ENCODE peak calls at places on chromosome 14, in ten cellular contexts. I is breast epithelium, M is ovary, S is stomach, W is body of pancreas, D is tibial nerve, V is Peyer's patch, Q is HCT116, R is IMR-90, K is heart left ventricle. H is an unnamed sample.
A peak's percentile ranks its signal among the peaks of the same experiment; 100 is the strongest.

GRCh38 chr14:101077511-101078074 is 174.1 kb upstream of the RTL1 start:
- DNase-seq in I (no peak), M (peak; percentile 46), S (peak; percentile 13), W (no peak), D (no peak), V (no peak), Q (no peak), R (peak; percentile 33), K (no peak), H (no peak)

GRCh38 chr14:63182967-63183366 is 21.3 kb upstream of the RHOJ start:
- DNase-seq in I (no peak), M (no peak), S (no peak), W (no peak), D (no peak), V (no peak), Q (no peak), R (no peak), K (no peak), H (no peak)

GRCh38 chr14:93543766-93544165 is 113.0 kb downstream of the UNC79 start:
- DNase-seq in I (no peak), M (no peak), S (no peak), W (no peak), D (no peak), V (no peak), Q (peak; percentile 19), R (peak; percentile 33), K (no peak), H (no peak)

GRCh38 chr14:22847661-22848341 is 11.4 kb downstream of the MMP14 start:
- DNase-seq in I (no peak), M (peak; percentile 57), S (no peak), W (no peak), D (no peak), V (no peak), Q (no peak), R (peak; percentile 84), K (no peak), H (no peak)

GRCh38 chr14:77790566-77791224 is 9.2 kb upstream of the ADCK1 start:
- DNase-seq in I (no peak), M (no peak), S (no peak), W (no peak), D (no peak), V (no peak), Q (no peak), R (no peak), K (no peak), H (no peak)

GRCh38 chr14:51547701-51548100 is 104.0 kb upstream of the FRMD6 start:
- DNase-seq in I (no peak), M (no peak), S (no peak), W (no peak), D (no peak), V (no peak), Q (no peak), R (no peak), K (no peak), H (no peak)

GRCh38 chr14:24177041-24177825 is 5.4 kb downstream of the REC8 start:
- DNase-seq in I (no peak), M (no peak), S (no peak), W (no peak), D (no peak), V (no peak), Q (no peak), R (no peak), K (no peak), H (no peak)

GRCh38 chr14:31596691-31597090 is 35.5 kb downstream of the NUBPL start:
- DNase-seq in I (no peak), M (no peak), S (no peak), W (no peak), D (no peak), V (no peak), Q (no peak), R (peak; percentile 22), K (no peak), H (no peak)

DNA sequence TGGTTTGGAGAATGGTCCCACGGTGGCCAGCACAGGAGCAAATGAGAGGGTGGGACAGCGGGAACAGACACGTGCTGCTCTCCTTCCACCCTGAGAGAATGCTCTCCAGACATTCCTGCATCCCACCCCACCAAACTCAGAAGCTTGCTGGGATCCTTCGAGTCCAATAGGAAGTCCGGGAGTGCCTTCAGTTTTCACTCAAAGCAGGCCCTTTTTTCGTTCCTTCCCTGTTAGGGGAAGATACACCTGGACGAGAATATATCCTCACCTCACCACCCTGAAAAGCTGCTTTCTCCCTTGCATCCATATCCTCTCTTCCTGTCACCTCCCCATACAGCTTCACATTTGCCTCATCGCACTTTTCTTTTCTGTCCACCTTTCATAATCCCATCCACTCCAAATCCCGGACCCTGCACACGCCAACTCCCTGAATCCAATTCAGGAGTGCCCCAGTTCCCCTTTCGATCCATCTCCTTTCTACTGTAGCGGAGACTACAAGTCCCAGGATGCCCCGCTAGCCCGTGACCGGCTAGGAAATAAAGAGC is 2.4 kb downstream of the TMEM253 start:
- DNase-seq in I (no peak), M (no peak), S (no peak), W (no peak), D (no peak), V (no peak), Q (no peak), R (no peak), K (no peak), H (no peak)
- H3K4me1 ChIP-seq in I (peaks cover 8% of the 10 kb centered on the region), M (peaks cover 4% of the 10 kb centered on the region), S (peaks cover 27% of the 10 kb centered on the region), W (peaks cover 51% of the 10 kb centered on the region), D (peaks cover 41% of the 10 kb centered on the region), V (peaks cover 9% of the 10 kb centered on the region), Q (peaks cover 80% of the 10 kb centered on the region), R (peaks cover 6% of the 10 kb centered on the region), K (no peaks in the 10 kb centered on the region), H (peaks cover 41% of the 10 kb centered on the region)

GRCh38 chr14:92513966-92514843 is 624 bp downstream of the RIN3 start:
- DNase-seq in I (no peak), M (peak; percentile 61), S (no peak), W (no peak), D (no peak), V (no peak), Q (no peak), R (peak; percentile 22), K (peak; percentile 74), H (peak; percentile 52)

GRCh38 chr14:92512807-92513203 is 776 bp upstream of the RIN3 start:
- DNase-seq in I (no peak), M (no peak), S (no peak), W (no peak), D (no peak), V (no peak), Q (no peak), R (no peak), K (no peak), H (no peak)

GRCh38 chr14:92511472-92512247 is 1.9 kb upstream of the RIN3 start:
- DNase-seq in I (no peak), M (no peak), S (no peak), W (no peak), D (no peak), V (no peak), Q (peak; percentile 94), R (peak; percentile 95), K (no peak), H (no peak)

GRCh38 chr14:92514844-92515509 is 1.4 kb downstream of the RIN3 start:
- DNase-seq in I (no peak), M (no peak), S (no peak), W (no peak), D (no peak), V (no peak), Q (no peak), R (no peak), K (no peak), H (no peak)

DNA sequence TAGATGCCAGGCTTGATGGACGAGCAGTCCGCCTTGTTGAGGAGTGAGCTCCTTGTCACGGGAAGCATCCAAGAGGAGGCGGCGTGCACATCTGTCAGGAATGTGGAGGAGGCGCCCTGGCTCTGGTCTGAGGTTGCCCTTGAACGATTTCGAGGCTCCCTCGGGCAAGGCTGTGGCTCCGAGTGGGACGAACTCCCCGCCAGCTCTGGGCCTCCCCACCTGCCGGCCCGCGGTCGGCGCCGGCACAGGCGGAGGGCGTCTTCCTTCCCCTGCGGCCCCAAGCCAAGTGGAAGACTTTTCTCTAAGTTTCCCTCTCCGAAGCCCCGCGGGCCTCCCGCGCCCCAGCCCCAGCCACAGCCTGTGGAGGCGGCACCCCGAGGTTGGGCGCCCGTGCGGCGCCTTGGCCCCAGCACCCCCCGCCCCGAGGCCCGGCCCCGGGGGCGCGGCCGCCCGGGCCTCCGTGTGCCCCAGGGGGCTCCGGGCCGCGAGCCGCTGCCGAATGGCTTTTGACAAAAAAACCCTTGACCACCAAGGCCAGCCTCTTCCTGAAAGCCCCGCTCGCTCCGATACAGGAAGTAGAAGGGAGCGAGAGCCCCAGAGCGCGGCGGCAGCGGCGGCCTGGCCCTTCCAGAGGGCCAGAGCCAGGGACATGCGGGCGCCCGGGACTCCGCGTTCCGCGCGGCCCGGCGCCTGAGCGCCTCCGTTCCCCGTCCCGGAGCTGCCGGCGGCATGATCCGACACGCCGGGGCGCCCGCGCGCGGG is at the start of gene RIN3:
- DNase-seq in I (no peak), M (peak; percentile 74), S (no peak), W (no peak), D (no peak), V (peak; percentile 42), Q (no peak), R (peak; percentile 65), K (peak; percentile 88), H (peak; percentile 66)
- TF ChIP-seq POLR2A in I (no peak), M (peak; percentile 30), S (no peak), W (no peak), D (no peak), V (peak; percentile 38), Q (no peak), R (peak; percentile 73), K (no peak), H (no peak)

GRCh38 chr14:69726761-69727511 is 40.0 kb upstream of the SRSF5 start:
- DNase-seq in I (peak; percentile 80), M (peak; percentile 92), S (peak; percentile 84), W (peak; percentile 78), D (peak; percentile 64), V (peak; percentile 80), Q (no peak), R (peak; percentile 58), K (peak; percentile 94), H (peak; percentile 78)
- H3K4me3 ChIP-seq in I (peak overlapping the region; percentile 74), M (peak overlapping the region; percentile 39), S (peak overlapping the region; percentile 39), W (no peak overlapping the region), D (peak overlapping the region; percentile 48), V (peak overlapping the region; percentile 48), Q (peak overlapping the region; percentile 49), R (peak overlapping the region; percentile 57), K (no peak overlapping the region), H (no peak overlapping the region)

GRCh38 chr14:104973215-104974145 is 4.7 kb downstream of the AHNAK2 start:
- DNase-seq in I (peak; percentile 86), M (peak; percentile 85), S (peak; percentile 84), W (peak; percentile 51), D (peak; percentile 64), V (no peak), Q (peak; percentile 98), R (peak; percentile 94), K (peak; percentile 80), H (peak; percentile 82)

GRCh38 chr14:104974146-104974541 is 4.0 kb downstream of the AHNAK2 start:
- DNase-seq in I (no peak), M (no peak), S (no peak), W (no peak), D (no peak), V (no peak), Q (no peak), R (no peak), K (peak; percentile 55), H (no peak)

GRCh38 chr14:104970231-104971068 is 7.7 kb downstream of the AHNAK2 start:
- DNase-seq in I (no peak), M (peak; percentile 54), S (peak; percentile 40), W (no peak), D (peak; percentile 64), V (no peak), Q (peak; percentile 56), R (peak; percentile 81), K (peak; percentile 61), H (no peak)

GRCh38 chr14:104971447-104972240 is 6.5 kb downstream of the AHNAK2 start:
- DNase-seq in I (no peak), M (peak; percentile 41), S (no peak), W (no peak), D (no peak), V (no peak), Q (no peak), R (no peak), K (peak; percentile 57), H (no peak)

GRCh38 chr14:104972301-104973211 is 5.6 kb downstream of the AHNAK2 start:
- DNase-seq in I (peak; percentile 84), M (peak; percentile 73), S (peak; percentile 77), W (peak; percentile 54), D (no peak), V (no peak), Q (peak; percentile 86), R (no peak), K (peak; percentile 55), H (no peak)
- H3K4me1 ChIP-seq in I (peaks cover 32% of the 10 kb centered on the region), M (peaks cover 32% of the 10 kb centered on the region), S (peaks cover 80% of the 10 kb centered on the region), W (peaks cover 69% of the 10 kb centered on the region), D (peaks cover 19% of the 10 kb centered on the region), V (peaks cover 2% of the 10 kb centered on the region), Q (peaks cover 100% of the 10 kb centered on the region), R (peaks cover 44% of the 10 kb centered on the region), K (peaks cover 12% of the 10 kb centered on the region), H (peaks cover 15% of the 10 kb centered on the region)

H was measured in adrenal gland.